ENCODE peak calls at places on chromosomes 13 and 19, in six cellular contexts. D is fibroblast of lung, P is body of pancreas, E is ovary, Q is left lung, I is heart left ventricle. X is an unnamed sample. For H3K36me3, the result is how much of the 10 kb centered on the place peaks cover.

GRCh38 chr13:45316210-45316799 is 24.7 kb downstream of the TPT1 start:
- DNase-seq in D (no peak), P (no peak), E (no peak), Q (no peak), I (no peak), X (no peak)

GRCh38 chr19:33612928-33613327 is 8.8 kb upstream of the CHST8 start:
- DNase-seq in D (no peak), P (no peak), E (no peak), Q (no peak), I (no peak), X (no peak)

GRCh38 chr13:78193853-78194252 is 275.2 kb upstream of the EDNRB start:
- DNase-seq in D (no peak), P (no peak), E (no peak), Q (no peak), I (no peak), X (no peak)

GRCh38 chr13:80979035-80979641 is 638.2 kb upstream of the SPRY2 start:
- DNase-seq in D (peak), P (peak), E (no peak), Q (no peak), I (peak), X (no peak)

GRCh38 chr13:20940083-20940482 is 37.5 kb upstream of the XPO4 start:
- DNase-seq in D (peak), P (no peak), E (no peak), Q (no peak), I (no peak), X (no peak)

GRCh38 chr13:44396295-44396962 is 22.8 kb downstream of the SERP2 start:
- DNase-seq in D (no peak), P (no peak), E (no peak), Q (no peak), I (no peak), X (peak)

GRCh38 chr13:113932060-113932459 is 41.8 kb downstream of the C13orf46 start:
- DNase-seq in D (no peak), P (peak), E (no peak), Q (no peak), I (no peak), X (no peak)

GRCh38 chr13:110103479-110103878 is 203.5 kb downstream of the COL4A1 start:
- DNase-seq in D (peak), P (no peak), E (no peak), Q (no peak), I (no peak), X (no peak)

GRCh38 chr13:108919036-108919907 is 289.9 kb downstream of the MYO16 start:
- DNase-seq in D (peak), P (no peak), E (no peak), Q (peak), I (no peak), X (no peak)

GRCh38 chr19:13150919-13151604 is 851 bp downstream of the IER2 start:
- DNase-seq in D (no peak), P (peak), E (peak), Q (peak), I (peak), X (peak)

GRCh38 chr19:20164456-20164855 is 2.6 kb upstream of the ZNF486 start:
- DNase-seq in D (no peak), P (no peak), E (no peak), Q (no peak), I (no peak), X (no peak)

GRCh38 chr19:41335467-41335866 is 18.3 kb downstream of the TGFB1 start:
- DNase-seq in D (no peak), P (no peak), E (no peak), Q (no peak), I (no peak), X (no peak)
- H3K36me3 ChIP-seq in D (under half), P (under half), E (under half), Q (under half), I (under half), X (under half)

DNA sequence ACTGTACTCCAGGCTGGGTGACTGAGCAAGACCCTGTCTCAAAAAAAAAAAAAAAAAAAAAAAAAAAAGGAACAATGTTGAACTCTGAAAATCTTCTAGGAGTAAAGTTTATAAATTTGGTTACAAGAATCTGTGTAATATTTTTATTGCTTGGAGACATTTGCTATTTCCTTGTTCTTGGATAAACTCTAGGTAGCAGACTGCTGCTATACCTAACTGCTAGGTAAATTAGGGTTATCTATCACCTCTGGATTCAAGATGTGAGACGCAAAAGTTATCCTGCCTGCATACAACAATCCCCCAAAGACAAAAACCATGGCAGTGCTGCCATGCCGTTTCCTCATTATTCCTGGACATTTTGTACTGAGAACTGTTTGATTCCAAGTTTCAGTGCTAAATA is 33.7 kb downstream of the UBL3 start:
- DNase-seq in D (no peak), P (no peak), E (no peak), Q (no peak), I (no peak), X (no peak)
- H3K36me3 ChIP-seq in D (under half), P (under half), E (under half), Q (under half), I (under half), X (under half)

GRCh38 chr13:112329376-112329775 is 46.8 kb upstream of the SPACA7 start:
- DNase-seq in D (no peak), P (no peak), E (no peak), Q (no peak), I (no peak), X (no peak)

GRCh38 chr13:112330066-112330465 is 46.1 kb upstream of the SPACA7 start:
- DNase-seq in D (no peak), P (no peak), E (no peak), Q (no peak), I (no peak), X (no peak)

GRCh38 chr13:112326821-112327370 is 49.3 kb upstream of the SPACA7 start:
- DNase-seq in D (no peak), P (no peak), E (no peak), Q (no peak), I (no peak), X (no peak)

GRCh38 chr13:112330479-112331407 is 45.4 kb upstream of the SPACA7 start:
- DNase-seq in D (no peak), P (no peak), E (no peak), Q (no peak), I (peak), X (peak)

GRCh38 chr13:112328936-112329335 is 47.2 kb upstream of the SPACA7 start:
- DNase-seq in D (no peak), P (no peak), E (no peak), Q (no peak), I (no peak), X (no peak)
- H3K36me3 ChIP-seq in D (under half), P (under half), E (under half), Q (under half), I (under half), X (under half)

DNA sequence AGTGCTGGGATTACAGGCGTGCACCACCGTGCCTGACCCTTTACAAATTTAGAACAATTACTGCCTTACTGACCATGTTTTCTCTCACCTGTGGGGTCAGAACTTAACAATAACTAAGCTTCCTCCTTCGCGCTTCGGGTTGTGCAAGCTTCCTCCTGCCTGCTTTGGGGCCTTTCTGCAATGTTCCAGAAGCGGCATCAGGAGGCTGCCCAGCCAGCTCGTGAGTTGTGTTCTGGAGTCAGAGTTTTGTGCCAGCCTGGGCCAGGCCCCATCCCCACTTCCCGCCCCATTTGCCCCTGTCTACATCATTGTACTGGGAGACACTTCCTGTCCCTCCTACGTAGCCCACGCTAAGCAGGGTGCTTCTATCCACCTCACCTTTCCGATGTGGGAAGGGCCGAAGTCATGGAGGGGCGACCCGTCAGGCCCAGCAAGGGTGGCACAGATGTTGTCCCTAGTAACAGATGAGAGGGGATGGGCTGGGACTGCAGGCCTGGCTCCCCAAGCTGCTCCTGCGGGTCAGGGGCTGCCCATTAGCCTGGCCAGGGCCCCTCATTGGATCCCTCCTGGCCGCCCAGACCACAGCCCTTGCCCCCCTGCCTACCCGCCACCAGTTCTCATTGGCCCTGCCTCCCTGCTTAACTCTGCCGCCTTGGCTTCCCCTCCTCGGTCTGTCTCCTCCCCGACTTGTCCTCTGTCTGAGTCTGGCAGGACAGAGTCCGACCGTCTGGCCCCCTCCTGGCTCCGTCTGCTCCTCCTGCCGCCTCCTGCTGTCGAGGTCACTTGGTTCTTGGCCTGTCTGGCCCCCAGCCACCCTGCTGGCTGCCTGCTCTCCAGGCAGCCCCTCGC is 13.5 kb downstream of the UHRF1 start:
- DNase-seq in D (no peak), P (no peak), E (no peak), Q (no peak), I (no peak), X (no peak)
- H3K36me3 ChIP-seq in D (under half), P (under half), E (under half), Q (under half), I (under half), X (under half)

GRCh38 chr13:35741657-35742056 is 265.2 kb upstream of the MAB21L1 start:
- DNase-seq in D (no peak), P (no peak), E (no peak), Q (no peak), I (no peak), X (no peak)
- H3K36me3 ChIP-seq in D (under half), P (under half), E (under half), Q (under half), I (under half), X (under half)

GRCh38 chr13:111255228-111255790 is 65.1 kb upstream of the TEX29 start:
- DNase-seq in D (no peak), P (no peak), E (no peak), Q (no peak), I (no peak), X (no peak)

GRCh38 chr13:111251646-111252448 is 68.6 kb upstream of the TEX29 start:
- DNase-seq in D (no peak), P (no peak), E (no peak), Q (no peak), I (no peak), X (no peak)

GRCh38 chr13:111252449-111253124 is 67.9 kb upstream of the TEX29 start:
- DNase-seq in D (no peak), P (no peak), E (no peak), Q (no peak), I (peak), X (no peak)

GRCh38 chr13:111256458-111256857 is 64.0 kb upstream of the TEX29 start:
- DNase-seq in D (no peak), P (no peak), E (no peak), Q (no peak), I (no peak), X (no peak)

DNA sequence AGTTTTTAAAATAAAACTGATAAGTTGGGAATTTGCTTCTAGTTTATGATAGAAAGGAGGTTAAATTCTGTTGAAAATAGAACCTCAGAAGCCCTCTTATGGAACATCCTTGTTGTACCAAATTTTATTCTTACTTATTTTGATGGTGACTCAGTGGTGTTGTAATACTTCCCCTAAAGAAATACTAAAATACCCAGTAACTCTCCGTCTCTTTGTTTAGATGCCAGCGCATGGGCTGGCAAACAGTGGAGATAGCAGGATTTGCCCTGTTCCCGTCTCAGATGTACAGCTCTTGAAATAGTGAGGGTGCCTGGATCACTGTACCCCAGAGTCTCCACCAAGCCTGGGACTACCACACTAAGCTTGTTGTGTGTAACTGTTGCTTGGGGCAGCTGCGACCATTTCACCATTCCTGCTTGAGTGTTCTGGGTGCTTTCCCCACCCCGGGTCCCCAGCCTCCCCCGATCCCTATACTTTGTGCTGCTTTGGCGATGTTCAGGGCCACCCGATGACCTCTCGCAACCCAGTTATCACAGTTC is 67.0 kb upstream of the TEX29 start:
- DNase-seq in D (peak), P (no peak), E (no peak), Q (no peak), I (no peak), X (no peak)
- H3K36me3 ChIP-seq in D (under half), P (under half), E (under half), Q (under half), I (under half), X (under half)

GRCh38 chr13:48255090-48255489 is 22.1 kb downstream of the ITM2B start:
- DNase-seq in D (no peak), P (no peak), E (no peak), Q (no peak), I (no peak), X (no peak)
- H3K36me3 ChIP-seq in D (under half), P (under half), E (under half), Q (under half), I (half or more), X (under half)

DNA sequence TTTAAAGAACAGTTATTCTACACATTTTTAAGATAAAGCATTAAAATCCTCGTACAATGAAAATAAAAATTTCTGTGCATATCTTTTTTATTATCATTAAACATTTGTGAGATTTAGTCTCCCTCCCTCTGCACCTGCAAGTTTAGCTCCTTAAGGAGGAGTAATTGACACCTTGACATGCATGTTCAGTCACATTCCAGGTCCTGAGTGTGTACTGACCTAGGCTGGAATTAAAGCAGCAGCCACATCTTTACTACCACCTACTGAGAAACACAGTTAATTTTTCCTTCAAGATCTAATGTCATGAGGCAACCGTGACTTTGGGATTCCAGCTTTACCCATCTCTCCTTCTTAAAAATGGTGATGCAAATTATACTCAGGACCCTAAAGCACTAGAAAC is 123.1 kb upstream of the FREM2 start:
- DNase-seq in D (no peak), P (no peak), E (no peak), Q (no peak), I (no peak), X (no peak)
- H3K36me3 ChIP-seq in D (under half), P (under half), E (under half), Q (under half), I (under half), X (under half)

X was measured in right lobe of liver.